ENCODE peak calls at places on chromosomes 6 and 20, in five cellular contexts. U, S, O, I and V are unnamed samples.
A peak's percentile ranks its signal among the peaks of the same experiment; 100 is the strongest.

GRCh38 chr6:157990321-157991066 is 8.8 kb downstream of the SYNJ2 start:
- ATAC-seq in S (no peak), U (peak; percentile 80), O (peak; percentile 82), I (peak; percentile 8), V (peak; percentile 5)

GRCh38 chr6:30100585-30101422 is 12.1 kb downstream of the TRIM31 start:
- ATAC-seq in O (no peak), I (peak; percentile 51), U (no peak), S (peak; percentile 55), V (peak; percentile 83)

GRCh38 chr6:112019619-112020018 is 34.3 kb upstream of the CCN6 start:
- ATAC-seq in U (no peak), O (no peak), S (no peak), I (no peak), V (no peak)

GRCh38 chr20:58001381-58001780 is 227.1 kb downstream of the ANKRD60 start:
- ATAC-seq in I (peak; percentile 45), U (no peak), O (no peak), S (no peak), V (peak; percentile 16)

GRCh38 chr20:63881451-63882226 is 13.3 kb upstream of the DNAJC5 start:
- ATAC-seq in U (no peak), I (no peak), O (no peak), S (no peak), V (no peak)

GRCh38 chr6:34745277-34746103 is 11.8 kb upstream of the SNRPC start:
- ATAC-seq in U (no peak), O (no peak), S (peak; percentile 35), I (no peak), V (peak; percentile 96)

GRCh38 chr6:53924821-53925422 is 130.1 kb downstream of the LRRC1 start:
- ATAC-seq in U (no peak), O (no peak), S (no peak), I (no peak), V (no peak)

GRCh38 chr20:21465799-21466198 is 48.1 kb downstream of the NKX2-2 start:
- ATAC-seq in U (no peak), O (no peak), S (no peak), I (no peak), V (no peak)

GRCh38 chr20:37528442-37529213 is 952 bp upstream of the BLCAP start:
- ATAC-seq in O (no peak), S (no peak), U (no peak), I (no peak), V (peak; percentile 45)

GRCh38 chr20:60100780-60101179 is 142.6 kb downstream of the CDH26 start:
- ATAC-seq in I (no peak), O (no peak), S (no peak), U (no peak), V (no peak)